ENCODE peak calls at places on chromosome 4, in nine cellular contexts. One of them, this sample, is unnamed.

GRCh38 chr4:143407475-143407874 is 70.8 kb downstream of the GAB1 start:
- DNase-seq in CD8-positive, alpha-beta T cell: no peak
- DNase-seq in fibroblast of lung: no peak
- DNase-seq in left lung: no peak
- DNase-seq in left ventricle myocardium inferior: no peak
- DNase-seq in AG04450: no peak
- DNase-seq in CD4-positive, alpha-beta T cell: no peak
- DNase-seq in A549: no peak
- DNase-seq in HepG2: no peak
- DNase-seq in this sample: no peak

GRCh38 chr4:174198396-174199179 is 84.9 kb downstream of the FBXO8 start:
- DNase-seq in CD8-positive, alpha-beta T cell: no peak
- DNase-seq in fibroblast of lung: peak
- DNase-seq in left lung: no peak
- DNase-seq in left ventricle myocardium inferior: no peak
- DNase-seq in AG04450: peak
- DNase-seq in CD4-positive, alpha-beta T cell: no peak
- DNase-seq in A549: peak
- DNase-seq in HepG2: no peak
- DNase-seq in this sample: peak

GRCh38 chr4:160351018-160351417 is 1248.1 kb downstream of the RAPGEF2 start:
- DNase-seq in CD8-positive, alpha-beta T cell: no peak
- DNase-seq in fibroblast of lung: peak
- DNase-seq in left lung: no peak
- DNase-seq in left ventricle myocardium inferior: no peak
- DNase-seq in AG04450: no peak
- DNase-seq in CD4-positive, alpha-beta T cell: no peak
- DNase-seq in A549: no peak
- DNase-seq in HepG2: no peak
- DNase-seq in this sample: peak

GRCh38 chr4:71602271-71602890 is 181.5 kb downstream of the GC start:
- DNase-seq in CD8-positive, alpha-beta T cell: no peak
- DNase-seq in fibroblast of lung: peak
- DNase-seq in left lung: no peak
- DNase-seq in left ventricle myocardium inferior: no peak
- DNase-seq in AG04450: peak
- DNase-seq in CD4-positive, alpha-beta T cell: no peak
- DNase-seq in A549: no peak
- DNase-seq in HepG2: no peak
- DNase-seq in this sample: peak

GRCh38 chr4:98150092-98150761 is 7.0 kb upstream of the STPG2 start:
- DNase-seq in CD8-positive, alpha-beta T cell: no peak
- DNase-seq in fibroblast of lung: peak
- DNase-seq in left lung: no peak
- DNase-seq in left ventricle myocardium inferior: no peak
- DNase-seq in AG04450: no peak
- DNase-seq in CD4-positive, alpha-beta T cell: no peak
- DNase-seq in A549: no peak
- DNase-seq in HepG2: no peak
- DNase-seq in this sample: no peak

GRCh38 chr4:2793920-2794706 is 1.2 kb downstream of the SH3BP2 start:
- DNase-seq in CD8-positive, alpha-beta T cell: no peak
- DNase-seq in fibroblast of lung: no peak
- DNase-seq in left lung: peak
- DNase-seq in left ventricle myocardium inferior: peak
- DNase-seq in AG04450: no peak
- DNase-seq in CD4-positive, alpha-beta T cell: no peak
- DNase-seq in A549: peak
- DNase-seq in HepG2: peak
- DNase-seq in this sample: no peak

GRCh38 chr4:146439999-146440398 is 81.7 kb downstream of the SLC10A7 start:
- DNase-seq in CD8-positive, alpha-beta T cell: no peak
- DNase-seq in fibroblast of lung: no peak
- DNase-seq in left lung: no peak
- DNase-seq in left ventricle myocardium inferior: no peak
- DNase-seq in AG04450: no peak
- DNase-seq in CD4-positive, alpha-beta T cell: no peak
- DNase-seq in A549: no peak
- DNase-seq in HepG2: no peak
- DNase-seq in this sample: no peak

GRCh38 chr4:76420901-76421581 is at the start of gene CCDC158:
- DNase-seq in CD8-positive, alpha-beta T cell: no peak
- DNase-seq in fibroblast of lung: peak
- DNase-seq in left lung: peak
- DNase-seq in left ventricle myocardium inferior: peak
- DNase-seq in AG04450: no peak
- DNase-seq in CD4-positive, alpha-beta T cell: no peak
- DNase-seq in A549: no peak
- DNase-seq in HepG2: no peak
- DNase-seq in this sample: no peak

GRCh38 chr4:11039494-11040142 is 355.1 kb upstream of the CLNK start:
- DNase-seq in CD8-positive, alpha-beta T cell: no peak
- DNase-seq in fibroblast of lung: no peak
- DNase-seq in left lung: no peak
- DNase-seq in left ventricle myocardium inferior: no peak
- DNase-seq in AG04450: no peak
- DNase-seq in CD4-positive, alpha-beta T cell: no peak
- DNase-seq in A549: no peak
- DNase-seq in HepG2: no peak
- DNase-seq in this sample: no peak

GRCh38 chr4:77154761-77155499 is 2.1 kb upstream of the CCNG2 start:
- DNase-seq in CD8-positive, alpha-beta T cell: no peak
- DNase-seq in fibroblast of lung: no peak
- DNase-seq in left lung: no peak
- DNase-seq in left ventricle myocardium inferior: no peak
- DNase-seq in AG04450: no peak
- DNase-seq in CD4-positive, alpha-beta T cell: no peak
- DNase-seq in A549: no peak
- DNase-seq in HepG2: no peak
- DNase-seq in this sample: no peak

GRCh38 chr4:11635336-11635735 is 206.6 kb upstream of the HS3ST1 start:
- DNase-seq in CD8-positive, alpha-beta T cell: no peak
- DNase-seq in fibroblast of lung: peak
- DNase-seq in left lung: no peak
- DNase-seq in left ventricle myocardium inferior: no peak
- DNase-seq in AG04450: peak
- DNase-seq in CD4-positive, alpha-beta T cell: no peak
- DNase-seq in A549: peak
- DNase-seq in HepG2: no peak
- DNase-seq in this sample: peak

GRCh38 chr4:96952610-96953009 is 1112.7 kb downstream of the PDHA2 start:
- DNase-seq in CD8-positive, alpha-beta T cell: no peak
- DNase-seq in fibroblast of lung: no peak
- DNase-seq in left lung: no peak
- DNase-seq in left ventricle myocardium inferior: no peak
- DNase-seq in AG04450: no peak
- DNase-seq in CD4-positive, alpha-beta T cell: no peak
- DNase-seq in A549: no peak
- DNase-seq in HepG2: no peak
- DNase-seq in this sample: no peak

GRCh38 chr4:173415092-173415491 is 16.2 kb upstream of the SCRG1 start:
- DNase-seq in CD8-positive, alpha-beta T cell: no peak
- DNase-seq in fibroblast of lung: no peak
- DNase-seq in left lung: no peak
- DNase-seq in left ventricle myocardium inferior: no peak
- DNase-seq in AG04450: no peak
- DNase-seq in CD4-positive, alpha-beta T cell: no peak
- DNase-seq in A549: no peak
- DNase-seq in HepG2: no peak
- DNase-seq in this sample: no peak

GRCh38 chr4:29467044-29467717 is 1253.0 kb upstream of the PCDH7 start:
- DNase-seq in CD8-positive, alpha-beta T cell: no peak
- DNase-seq in fibroblast of lung: peak
- DNase-seq in left lung: no peak
- DNase-seq in left ventricle myocardium inferior: no peak
- DNase-seq in AG04450: no peak
- DNase-seq in CD4-positive, alpha-beta T cell: no peak
- DNase-seq in A549: no peak
- DNase-seq in HepG2: no peak
- DNase-seq in this sample: peak

GRCh38 chr4:40196260-40196659 is 571 bp upstream of the RHOH start:
- DNase-seq in CD8-positive, alpha-beta T cell: no peak
- DNase-seq in fibroblast of lung: no peak
- DNase-seq in left lung: no peak
- DNase-seq in left ventricle myocardium inferior: no peak
- DNase-seq in AG04450: no peak
- DNase-seq in CD4-positive, alpha-beta T cell: no peak
- DNase-seq in A549: no peak
- DNase-seq in HepG2: no peak
- DNase-seq in this sample: no peak

GRCh38 chr4:40194602-40195161 is 2.1 kb upstream of the RHOH start:
- DNase-seq in CD8-positive, alpha-beta T cell: peak
- DNase-seq in fibroblast of lung: no peak
- DNase-seq in left lung: no peak
- DNase-seq in left ventricle myocardium inferior: no peak
- DNase-seq in AG04450: peak
- DNase-seq in CD4-positive, alpha-beta T cell: peak
- DNase-seq in A549: no peak
- DNase-seq in HepG2: peak
- DNase-seq in this sample: peak

GRCh38 chr4:40193578-40193977 is 3.3 kb upstream of the RHOH start:
- DNase-seq in CD8-positive, alpha-beta T cell: no peak
- DNase-seq in fibroblast of lung: no peak
- DNase-seq in left lung: no peak
- DNase-seq in left ventricle myocardium inferior: no peak
- DNase-seq in AG04450: no peak
- DNase-seq in CD4-positive, alpha-beta T cell: no peak
- DNase-seq in A549: no peak
- DNase-seq in HepG2: no peak
- DNase-seq in this sample: no peak

GRCh38 chr4:40196724-40197281 is at the start of gene RHOH:
- DNase-seq in CD8-positive, alpha-beta T cell: peak
- DNase-seq in fibroblast of lung: no peak
- DNase-seq in left lung: no peak
- DNase-seq in left ventricle myocardium inferior: no peak
- DNase-seq in AG04450: no peak
- DNase-seq in CD4-positive, alpha-beta T cell: peak
- DNase-seq in A549: no peak
- DNase-seq in HepG2: no peak
- DNase-seq in this sample: no peak

GRCh38 chr4:40195182-40196177 is 1.4 kb upstream of the RHOH start:
- DNase-seq in CD8-positive, alpha-beta T cell: no peak
- DNase-seq in fibroblast of lung: no peak
- DNase-seq in left lung: no peak
- DNase-seq in left ventricle myocardium inferior: no peak
- DNase-seq in AG04450: no peak
- DNase-seq in CD4-positive, alpha-beta T cell: no peak
- DNase-seq in A549: no peak
- DNase-seq in HepG2: no peak
- DNase-seq in this sample: no peak
- H3K27ac ChIP-seq in CD8-positive, alpha-beta T cell: peak
- H3K27ac ChIP-seq in fibroblast of lung: no peak
- H3K27ac ChIP-seq in left lung: no peak
- H3K27ac ChIP-seq in left ventricle myocardium inferior: no peak
- H3K27ac ChIP-seq in AG04450: no peak
- H3K27ac ChIP-seq in CD4-positive, alpha-beta T cell: peak
- H3K27ac ChIP-seq in A549: no peak
- H3K27ac ChIP-seq in HepG2: peak
- H3K27ac ChIP-seq in this sample: no peak

GRCh38 chr4:1367230-1367935 is 20.4 kb downstream of the UVSSA start:
- DNase-seq in CD8-positive, alpha-beta T cell: no peak
- DNase-seq in fibroblast of lung: no peak
- DNase-seq in left lung: peak
- DNase-seq in left ventricle myocardium inferior: peak
- DNase-seq in AG04450: no peak
- DNase-seq in CD4-positive, alpha-beta T cell: no peak
- DNase-seq in A549: no peak
- DNase-seq in HepG2: no peak
- DNase-seq in this sample: no peak
- TF ChIP-seq CTCF in CD8-positive, alpha-beta T cell: no peak
- TF ChIP-seq CTCF in fibroblast of lung: no peak
- TF ChIP-seq CTCF in left lung: no peak
- TF ChIP-seq CTCF in left ventricle myocardium inferior: no peak
- TF ChIP-seq CTCF in AG04450: no peak
- TF ChIP-seq CTCF in CD4-positive, alpha-beta T cell: no peak
- TF ChIP-seq CTCF in A549: no peak
- TF ChIP-seq CTCF in HepG2: no peak
- TF ChIP-seq CTCF in this sample: no peak

DNA sequence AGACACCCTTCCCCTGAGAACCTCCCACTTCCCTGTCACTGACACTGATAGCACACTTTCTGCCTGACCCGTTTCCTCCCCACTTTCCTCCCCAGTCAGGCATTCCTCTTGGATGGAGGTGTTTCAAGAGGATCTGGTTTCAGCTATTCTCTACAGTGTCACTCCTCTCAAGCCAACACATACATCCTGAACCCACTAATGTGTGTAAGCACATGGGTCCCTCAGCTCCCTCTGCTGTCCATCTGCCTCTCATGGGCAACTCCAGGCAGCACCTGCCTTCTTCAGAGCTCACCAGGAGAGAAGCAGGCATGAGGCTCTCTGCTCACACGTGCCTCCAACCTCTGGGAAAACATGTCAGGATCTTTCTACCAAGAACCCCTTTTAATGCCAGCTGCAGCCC is 207.6 kb downstream of the NAF1 start:
- DNase-seq in CD8-positive, alpha-beta T cell: no peak
- DNase-seq in fibroblast of lung: no peak
- DNase-seq in left lung: peak
- DNase-seq in left ventricle myocardium inferior: no peak
- DNase-seq in AG04450: no peak
- DNase-seq in CD4-positive, alpha-beta T cell: no peak
- DNase-seq in A549: peak
- DNase-seq in HepG2: no peak
- DNase-seq in this sample: peak
- H3K27ac ChIP-seq in CD8-positive, alpha-beta T cell: no peak
- H3K27ac ChIP-seq in fibroblast of lung: no peak
- H3K27ac ChIP-seq in left lung: no peak
- H3K27ac ChIP-seq in left ventricle myocardium inferior: no peak
- H3K27ac ChIP-seq in AG04450: no peak
- H3K27ac ChIP-seq in CD4-positive, alpha-beta T cell: no peak
- H3K27ac ChIP-seq in A549: no peak
- H3K27ac ChIP-seq in HepG2: no peak
- H3K27ac ChIP-seq in this sample: no peak

GRCh38 chr4:54568184-54568583 is 89.6 kb upstream of the KIT start:
- DNase-seq in CD8-positive, alpha-beta T cell: no peak
- DNase-seq in fibroblast of lung: peak
- DNase-seq in left lung: no peak
- DNase-seq in left ventricle myocardium inferior: no peak
- DNase-seq in AG04450: peak
- DNase-seq in CD4-positive, alpha-beta T cell: no peak
- DNase-seq in A549: no peak
- DNase-seq in HepG2: no peak
- DNase-seq in this sample: peak

GRCh38 chr4:54570822-54571221 is 86.9 kb upstream of the KIT start:
- DNase-seq in CD8-positive, alpha-beta T cell: no peak
- DNase-seq in fibroblast of lung: no peak
- DNase-seq in left lung: no peak
- DNase-seq in left ventricle myocardium inferior: no peak
- DNase-seq in AG04450: no peak
- DNase-seq in CD4-positive, alpha-beta T cell: no peak
- DNase-seq in A549: no peak
- DNase-seq in HepG2: no peak
- DNase-seq in this sample: no peak

GRCh38 chr4:54566608-54567007 is 91.1 kb upstream of the KIT start:
- DNase-seq in CD8-positive, alpha-beta T cell: no peak
- DNase-seq in fibroblast of lung: no peak
- DNase-seq in left lung: no peak
- DNase-seq in left ventricle myocardium inferior: no peak
- DNase-seq in AG04450: no peak
- DNase-seq in CD4-positive, alpha-beta T cell: no peak
- DNase-seq in A549: no peak
- DNase-seq in HepG2: no peak
- DNase-seq in this sample: no peak

GRCh38 chr4:54571293-54571723 is 86.4 kb upstream of the KIT start:
- DNase-seq in CD8-positive, alpha-beta T cell: no peak
- DNase-seq in fibroblast of lung: peak
- DNase-seq in left lung: no peak
- DNase-seq in left ventricle myocardium inferior: no peak
- DNase-seq in AG04450: no peak
- DNase-seq in CD4-positive, alpha-beta T cell: no peak
- DNase-seq in A549: no peak
- DNase-seq in HepG2: no peak
- DNase-seq in this sample: peak

GRCh38 chr4:54567327-54567726 is 90.4 kb upstream of the KIT start:
- DNase-seq in CD8-positive, alpha-beta T cell: no peak
- DNase-seq in fibroblast of lung: no peak
- DNase-seq in left lung: no peak
- DNase-seq in left ventricle myocardium inferior: no peak
- DNase-seq in AG04450: no peak
- DNase-seq in CD4-positive, alpha-beta T cell: no peak
- DNase-seq in A549: no peak
- DNase-seq in HepG2: no peak
- DNase-seq in this sample: no peak
- TF ChIP-seq CTCF in CD8-positive, alpha-beta T cell: no peak
- TF ChIP-seq CTCF in fibroblast of lung: no peak
- TF ChIP-seq CTCF in left lung: no peak
- TF ChIP-seq CTCF in left ventricle myocardium inferior: no peak
- TF ChIP-seq CTCF in AG04450: no peak
- TF ChIP-seq CTCF in CD4-positive, alpha-beta T cell: no peak
- TF ChIP-seq CTCF in A549: no peak
- TF ChIP-seq CTCF in HepG2: no peak
- TF ChIP-seq CTCF in this sample: no peak

This sample was measured in brain microvascular endothelial cell.